ENCODE peak calls at places on chromosome 13, in six cellular contexts. One of them, this sample, is unnamed.

GRCh38 chr13:23674795-23675640 is 104.8 kb downstream of the TNFRSF19 start:
- ATAC-seq in activated CD8-positive, alpha-beta T cell treated with anti-CD3 and anti-CD28 coated beads, Interleukin-2, amount 10 ng/mL, durations not matched to agents 7 days and 5 days: no peak
- ATAC-seq in GM23338: no peak
- ATAC-seq in heart right ventricle: no peak
- ATAC-seq in stimulated activated naive CD8-positive, alpha-beta T cell treated with anti-CD3 and anti-CD28 coated beads, Interleukin-15, Interleukin-2, amounts not matched to agents 100 U/mL and 50 U/mL, for 24 hours: no peak
- ATAC-seq in heart left ventricle: no peak
- ATAC-seq in this sample: no peak

GRCh38 chr13:27355894-27356293 is 68.5 kb upstream of the GTF3A start:
- ATAC-seq in activated CD8-positive, alpha-beta T cell treated with anti-CD3 and anti-CD28 coated beads, Interleukin-2, amount 10 ng/mL, durations not matched to agents 7 days and 5 days: no peak
- ATAC-seq in GM23338: peak
- ATAC-seq in heart right ventricle: peak
- ATAC-seq in stimulated activated naive CD8-positive, alpha-beta T cell treated with anti-CD3 and anti-CD28 coated beads, Interleukin-15, Interleukin-2, amounts not matched to agents 100 U/mL and 50 U/mL, for 24 hours: no peak
- ATAC-seq in heart left ventricle: peak
- ATAC-seq in this sample: no peak

GRCh38 chr13:73056054-73056962 is 2.5 kb upstream of the KLF5 start:
- ATAC-seq in activated CD8-positive, alpha-beta T cell treated with anti-CD3 and anti-CD28 coated beads, Interleukin-2, amount 10 ng/mL, durations not matched to agents 7 days and 5 days: no peak
- ATAC-seq in GM23338: no peak
- ATAC-seq in heart right ventricle: no peak
- ATAC-seq in stimulated activated naive CD8-positive, alpha-beta T cell treated with anti-CD3 and anti-CD28 coated beads, Interleukin-15, Interleukin-2, amounts not matched to agents 100 U/mL and 50 U/mL, for 24 hours: no peak
- ATAC-seq in heart left ventricle: no peak
- ATAC-seq in this sample: no peak

GRCh38 chr13:37392389-37392788 is 206.2 kb downstream of the POSTN start:
- ATAC-seq in activated CD8-positive, alpha-beta T cell treated with anti-CD3 and anti-CD28 coated beads, Interleukin-2, amount 10 ng/mL, durations not matched to agents 7 days and 5 days: no peak
- ATAC-seq in GM23338: no peak
- ATAC-seq in heart right ventricle: peak
- ATAC-seq in stimulated activated naive CD8-positive, alpha-beta T cell treated with anti-CD3 and anti-CD28 coated beads, Interleukin-15, Interleukin-2, amounts not matched to agents 100 U/mL and 50 U/mL, for 24 hours: no peak
- ATAC-seq in heart left ventricle: peak
- ATAC-seq in this sample: no peak

GRCh38 chr13:110525328-110526319 is 35.9 kb downstream of the RAB20 start:
- ATAC-seq in activated CD8-positive, alpha-beta T cell treated with anti-CD3 and anti-CD28 coated beads, Interleukin-2, amount 10 ng/mL, durations not matched to agents 7 days and 5 days: peak
- ATAC-seq in GM23338: peak
- ATAC-seq in heart right ventricle: peak
- ATAC-seq in stimulated activated naive CD8-positive, alpha-beta T cell treated with anti-CD3 and anti-CD28 coated beads, Interleukin-15, Interleukin-2, amounts not matched to agents 100 U/mL and 50 U/mL, for 24 hours: peak
- ATAC-seq in heart left ventricle: peak
- ATAC-seq in this sample: peak

GRCh38 chr13:96053003-96053703 is at the start of gene UGGT2:
- ATAC-seq in activated CD8-positive, alpha-beta T cell treated with anti-CD3 and anti-CD28 coated beads, Interleukin-2, amount 10 ng/mL, durations not matched to agents 7 days and 5 days: no peak
- ATAC-seq in GM23338: peak
- ATAC-seq in heart right ventricle: peak
- ATAC-seq in stimulated activated naive CD8-positive, alpha-beta T cell treated with anti-CD3 and anti-CD28 coated beads, Interleukin-15, Interleukin-2, amounts not matched to agents 100 U/mL and 50 U/mL, for 24 hours: peak
- ATAC-seq in heart left ventricle: peak
- ATAC-seq in this sample: peak

GRCh38 chr13:106602178-106602577 is 34.2 kb upstream of the ARGLU1 start:
- ATAC-seq in activated CD8-positive, alpha-beta T cell treated with anti-CD3 and anti-CD28 coated beads, Interleukin-2, amount 10 ng/mL, durations not matched to agents 7 days and 5 days: no peak
- ATAC-seq in GM23338: no peak
- ATAC-seq in heart right ventricle: no peak
- ATAC-seq in stimulated activated naive CD8-positive, alpha-beta T cell treated with anti-CD3 and anti-CD28 coated beads, Interleukin-15, Interleukin-2, amounts not matched to agents 100 U/mL and 50 U/mL, for 24 hours: no peak
- ATAC-seq in heart left ventricle: no peak
- ATAC-seq in this sample: no peak

GRCh38 chr13:37657134-37657533 is 58.6 kb upstream of the POSTN start:
- ATAC-seq in activated CD8-positive, alpha-beta T cell treated with anti-CD3 and anti-CD28 coated beads, Interleukin-2, amount 10 ng/mL, durations not matched to agents 7 days and 5 days: no peak
- ATAC-seq in GM23338: no peak
- ATAC-seq in heart right ventricle: no peak
- ATAC-seq in stimulated activated naive CD8-positive, alpha-beta T cell treated with anti-CD3 and anti-CD28 coated beads, Interleukin-15, Interleukin-2, amounts not matched to agents 100 U/mL and 50 U/mL, for 24 hours: no peak
- ATAC-seq in heart left ventricle: no peak
- ATAC-seq in this sample: no peak

GRCh38 chr13:105389373-105389772 is 1146.1 kb downstream of the EFNB2 start:
- ATAC-seq in activated CD8-positive, alpha-beta T cell treated with anti-CD3 and anti-CD28 coated beads, Interleukin-2, amount 10 ng/mL, durations not matched to agents 7 days and 5 days: no peak
- ATAC-seq in GM23338: no peak
- ATAC-seq in heart right ventricle: no peak
- ATAC-seq in stimulated activated naive CD8-positive, alpha-beta T cell treated with anti-CD3 and anti-CD28 coated beads, Interleukin-15, Interleukin-2, amounts not matched to agents 100 U/mL and 50 U/mL, for 24 hours: no peak
- ATAC-seq in heart left ventricle: no peak
- ATAC-seq in this sample: no peak

GRCh38 chr13:41694902-41695301 is 237.6 kb downstream of the RGCC start:
- ATAC-seq in activated CD8-positive, alpha-beta T cell treated with anti-CD3 and anti-CD28 coated beads, Interleukin-2, amount 10 ng/mL, durations not matched to agents 7 days and 5 days: no peak
- ATAC-seq in GM23338: no peak
- ATAC-seq in heart right ventricle: peak
- ATAC-seq in stimulated activated naive CD8-positive, alpha-beta T cell treated with anti-CD3 and anti-CD28 coated beads, Interleukin-15, Interleukin-2, amounts not matched to agents 100 U/mL and 50 U/mL, for 24 hours: no peak
- ATAC-seq in heart left ventricle: peak
- ATAC-seq in this sample: peak

GRCh38 chr13:99896712-99897440 is 74.7 kb downstream of the ZIC5 start:
- ATAC-seq in activated CD8-positive, alpha-beta T cell treated with anti-CD3 and anti-CD28 coated beads, Interleukin-2, amount 10 ng/mL, durations not matched to agents 7 days and 5 days: no peak
- ATAC-seq in GM23338: no peak
- ATAC-seq in heart right ventricle: no peak
- ATAC-seq in stimulated activated naive CD8-positive, alpha-beta T cell treated with anti-CD3 and anti-CD28 coated beads, Interleukin-15, Interleukin-2, amounts not matched to agents 100 U/mL and 50 U/mL, for 24 hours: no peak
- ATAC-seq in heart left ventricle: no peak
- ATAC-seq in this sample: no peak

GRCh38 chr13:50685491-50685890 is 158.0 kb downstream of the DLEU7 start:
- ATAC-seq in activated CD8-positive, alpha-beta T cell treated with anti-CD3 and anti-CD28 coated beads, Interleukin-2, amount 10 ng/mL, durations not matched to agents 7 days and 5 days: no peak
- ATAC-seq in GM23338: peak
- ATAC-seq in heart right ventricle: peak
- ATAC-seq in stimulated activated naive CD8-positive, alpha-beta T cell treated with anti-CD3 and anti-CD28 coated beads, Interleukin-15, Interleukin-2, amounts not matched to agents 100 U/mL and 50 U/mL, for 24 hours: no peak
- ATAC-seq in heart left ventricle: peak
- ATAC-seq in this sample: no peak